ENCODE peak calls at places on chromosomes 16 and 17, in eight cellular contexts. V, L, P, F, Y, U, W and S are unnamed samples.

GRCh38 chr16:2447920-2448583 is 11.9 kb upstream of the TEDC2 start:
- DNase-seq in Y (no peak), V (peak), U (no peak), F (no peak), W (no peak), L (peak), P (no peak), S (no peak)

GRCh38 chr17:41957058-41957868 is 9.3 kb upstream of the CNP start:
- DNase-seq in U (no peak), V (no peak), L (no peak), P (peak), F (no peak), Y (no peak), W (no peak), S (no peak)

GRCh38 chr17:2398655-2399571 is 1.9 kb downstream of the MNT start:
- DNase-seq in W (peak), Y (peak), F (no peak), P (peak), L (peak), U (peak), V (no peak), S (peak)

GRCh38 chr17:43591750-43592562 is 45.8 kb upstream of the ETV4 start:
- DNase-seq in P (peak), U (peak), L (no peak), V (no peak), F (no peak), W (no peak), Y (no peak), S (no peak)

GRCh38 chr16:82625066-82625968 is 1.5 kb upstream of the CDH13 start:
- DNase-seq in P (no peak), F (no peak), Y (no peak), U (no peak), V (no peak), L (no peak), W (no peak), S (no peak)

GRCh38 chr17:76273923-76274558 is 8.9 kb downstream of the UBALD2 start:
- DNase-seq in U (no peak), Y (no peak), W (no peak), L (no peak), F (no peak), V (no peak), P (no peak), S (no peak)

GRCh38 chr17:51079049-51079448 is 41.6 kb downstream of the SPAG9 start:
- DNase-seq in W (no peak), L (no peak), U (no peak), Y (no peak), V (no peak), P (no peak), F (no peak), S (no peak)

GRCh38 chr16:4306439-4307214 is 9.2 kb upstream of the GLIS2 start:
- DNase-seq in W (peak), P (no peak), U (peak), V (no peak), Y (peak), F (no peak), L (no peak), S (no peak)

GRCh38 chr17:74432484-74433391 is 850 bp downstream of the GPRC5C start:
- DNase-seq in P (no peak), U (no peak), Y (no peak), F (no peak), V (no peak), W (no peak), L (no peak), S (no peak)

GRCh38 chr17:10091051-10091450 is 107.4 kb downstream of the GAS7 start:
- DNase-seq in P (no peak), F (no peak), L (no peak), U (no peak), Y (no peak), W (no peak), V (no peak), S (no peak)

GRCh38 chr17:75404223-75404738 is 1.2 kb downstream of the GRB2 start:
- DNase-seq in P (peak), L (peak), U (peak), Y (peak), V (peak), F (peak), W (peak), S (peak)

GRCh38 chr16:73058221-73058615 is 10.3 kb upstream of the ZFHX3 start:
- DNase-seq in Y (no peak), L (peak), F (no peak), W (no peak), P (no peak), V (no peak), U (peak), S (no peak)

GRCh38 chr17:69516911-69517310 is 102.4 kb downstream of the MAP2K6 start:
- DNase-seq in Y (no peak), P (no peak), W (no peak), L (no peak), F (no peak), U (no peak), V (no peak), S (no peak)

GRCh38 chr17:43755389-43755875 is 3.2 kb downstream of the SOST start:
- DNase-seq in F (no peak), W (no peak), L (no peak), V (no peak), Y (no peak), U (no peak), P (no peak), S (peak)

GRCh38 chr17:31318298-31319190 is 2.9 kb downstream of the EVI2A start:
- DNase-seq in U (peak), V (no peak), W (peak), L (no peak), P (peak), F (peak), Y (peak), S (no peak)

GRCh38 chr16:10950393-10950792 is 6.0 kb downstream of the CLEC16A start:
- DNase-seq in Y (no peak), P (no peak), V (no peak), F (no peak), W (no peak), L (peak), U (no peak), S (no peak)

GRCh38 chr17:59372138-59372751 is 40.8 kb downstream of the YPEL2 start:
- DNase-seq in V (no peak), P (no peak), L (peak), W (no peak), U (no peak), F (peak), Y (no peak), S (no peak)

GRCh38 chr17:67671492-67671891 is 46.2 kb upstream of the NOL11 start:
- DNase-seq in Y (no peak), V (no peak), F (no peak), U (no peak), W (no peak), L (peak), P (no peak), S (no peak)

GRCh38 chr16:27840311-27841060 is 223.0 kb downstream of the GSG1L start:
- DNase-seq in Y (no peak), L (no peak), F (no peak), V (no peak), W (no peak), P (no peak), U (no peak), S (no peak)

GRCh38 chr17:29155235-29155965 is 24.8 kb downstream of the MYO18A start:
- DNase-seq in W (no peak), F (peak), Y (peak), U (no peak), L (peak), V (no peak), P (no peak), S (no peak)

GRCh38 chr16:80824623-80825364 is 20.4 kb upstream of the CDYL2 start:
- DNase-seq in L (no peak), Y (peak), P (no peak), V (no peak), F (no peak), W (no peak), U (no peak), S (peak)

GRCh38 chr16:77213542-77214108 is 14.4 kb downstream of the SYCE1L start:
- DNase-seq in Y (no peak), F (no peak), P (peak), W (no peak), V (peak), U (no peak), L (peak), S (peak)

GRCh38 chr16:27639588-27640276 is 89.8 kb downstream of the KATNIP start:
- DNase-seq in Y (no peak), U (no peak), V (no peak), P (peak), W (no peak), F (peak), L (peak), S (peak)

GRCh38 chr16:28193530-28194423 is 18.0 kb downstream of the XPO6 start:
- DNase-seq in U (no peak), F (no peak), V (peak), P (peak), Y (no peak), W (no peak), L (peak), S (peak)

GRCh38 chr17:27473748-27474609 is 17.7 kb downstream of the KSR1 start:
- DNase-seq in L (peak), U (no peak), W (no peak), V (no peak), P (no peak), F (no peak), Y (peak), S (no peak)

GRCh38 chr16:54957403-54957802 is 26.7 kb downstream of the IRX5 start:
- DNase-seq in Y (no peak), F (no peak), W (no peak), U (no peak), P (no peak), L (peak), V (no peak), S (no peak)

GRCh38 chr17:57518587-57519118 is 226.4 kb downstream of the CCDC182 start:
- DNase-seq in U (no peak), W (no peak), L (no peak), P (no peak), Y (no peak), F (no peak), V (no peak), S (no peak)

GRCh38 chr16:81448154-81449131 is 3.8 kb downstream of the CMIP start:
- DNase-seq in Y (no peak), F (no peak), U (no peak), W (no peak), V (no peak), L (peak), P (no peak), S (no peak)

GRCh38 chr16:47876494-47876893 is 279.3 kb downstream of the ABCC12 start:
- DNase-seq in W (no peak), U (no peak), F (no peak), P (no peak), L (no peak), V (no peak), Y (no peak), S (no peak)

GRCh38 chr16:23595246-23595950 is 718 bp downstream of the NDUFAB1 start:
- DNase-seq in P (no peak), V (no peak), F (no peak), Y (no peak), W (no peak), L (no peak), U (no peak), S (no peak)

GRCh38 chr16:89958068-89958467 is 9.5 kb downstream of the DEF8 start:
- DNase-seq in L (no peak), P (no peak), U (no peak), Y (no peak), V (no peak), W (no peak), F (no peak), S (no peak)

GRCh38 chr17:10087333-10087732 is 111.1 kb downstream of the GAS7 start:
- DNase-seq in Y (no peak), U (no peak), V (no peak), L (no peak), F (no peak), P (no peak), W (no peak), S (no peak)

GRCh38 chr17:82241926-82242697 is 13.3 kb downstream of the SLC16A3 start:
- DNase-seq in F (no peak), U (no peak), Y (no peak), W (no peak), V (no peak), L (no peak), P (no peak), S (no peak)

GRCh38 chr17:48577946-48578615 is at the start of gene HOXB4:
- DNase-seq in F (no peak), P (no peak), L (no peak), U (peak), Y (peak), V (no peak), W (peak), S (no peak)

GRCh38 chr17:4573682-4574081 is 10.6 kb upstream of the SMTNL2 start:
- DNase-seq in Y (peak), L (no peak), U (peak), V (no peak), F (no peak), W (no peak), P (no peak), S (no peak)

GRCh38 chr16:4378202-4378666 is 6.6 kb downstream of the VASN start:
- DNase-seq in V (no peak), L (no peak), P (no peak), U (no peak), F (no peak), Y (no peak), W (no peak), S (no peak)

GRCh38 chr16:67216612-67217490 is 10.1 kb upstream of the TMEM208 start:
- DNase-seq in L (no peak), U (no peak), V (no peak), Y (no peak), P (no peak), W (no peak), F (no peak), S (no peak)